ENCODE peak calls at places on chromosomes 11 and 22, in ten cellular contexts. A is upper lobe of right lung, P is stomach, C is osteoblast, I is spleen, U is IMR-90, L is cardiac fibroblast, H is adrenal gland, E is left ventricle myocardium inferior, V is choroid plexus epithelial cell. B is an unnamed sample.

GRCh38 chr22:43292633-43293025 is 50.5 kb downstream of the SCUBE1 start:
- DNase-seq in A (no peak), P (no peak), C (no peak), I (no peak), U (no peak), L (no peak), H (no peak), E (no peak), V (no peak), B (no peak)

GRCh38 chr11:33842236-33842915 is 49.5 kb downstream of the LMO2 start:
- DNase-seq in A (no peak), P (no peak), C (no peak), I (no peak), U (no peak), L (no peak), H (no peak), E (no peak), V (no peak), B (no peak)

GRCh38 chr11:106128740-106129139 is 51.3 kb downstream of the AASDHPPT start:
- DNase-seq in A (no peak), P (no peak), C (no peak), I (no peak), U (no peak), L (no peak), H (no peak), E (no peak), V (no peak), B (no peak)

GRCh38 chr11:2317354-2318050 is 15.7 kb downstream of the TSPAN32 start:
- DNase-seq in A (peak), P (no peak), C (peak), I (peak), U (no peak), L (no peak), H (peak), E (no peak), V (no peak), B (no peak)

GRCh38 chr11:33773399-33774355 is 643 bp downstream of the FBXO3 start:
- DNase-seq in A (no peak), P (no peak), C (peak), I (peak), U (peak), L (peak), H (no peak), E (no peak), V (no peak), B (peak)

GRCh38 chr22:38311331-38311635 is 6.0 kb downstream of the CSNK1E start:
- DNase-seq in A (no peak), P (no peak), C (peak), I (no peak), U (no peak), L (peak), H (no peak), E (no peak), V (no peak), B (no peak)

GRCh38 chr11:70191495-70192140 is 11.5 kb upstream of the FADD start:
- DNase-seq in A (peak), P (peak), C (peak), I (peak), U (peak), L (peak), H (peak), E (peak), V (peak), B (peak)

GRCh38 chr11:120284272-120284671 is 40.8 kb upstream of the TLCD5 start:
- DNase-seq in A (peak), P (no peak), C (no peak), I (no peak), U (no peak), L (no peak), H (no peak), E (no peak), V (no peak), B (no peak)

GRCh38 chr22:36467946-36468345 is 13.5 kb downstream of the TXN2 start:
- DNase-seq in A (no peak), P (no peak), C (peak), I (no peak), U (peak), L (peak), H (no peak), E (peak), V (peak), B (peak)

GRCh38 chr11:67253872-67254624 is 12.2 kb upstream of the GRK2 start:
- DNase-seq in A (no peak), P (no peak), C (peak), I (no peak), U (no peak), L (no peak), H (no peak), E (no peak), V (no peak), B (no peak)

GRCh38 chr11:134676516-134677287 is 264.7 kb upstream of the B3GAT1 start:
- DNase-seq in A (no peak), P (no peak), C (no peak), I (peak), U (no peak), L (no peak), H (no peak), E (no peak), V (no peak), B (peak)

GRCh38 chr11:96658436-96658835 is 268.6 kb downstream of the JRKL start:
- DNase-seq in A (no peak), P (no peak), C (no peak), I (no peak), U (no peak), L (no peak), H (no peak), E (no peak), V (no peak), B (no peak)

GRCh38 chr22:47355776-47356432 is 593.5 kb downstream of the TBC1D22A start:
- DNase-seq in A (no peak), P (peak), C (no peak), I (peak), U (no peak), L (no peak), H (no peak), E (no peak), V (no peak), B (peak)

GRCh38 chr11:58652726-58653280 is 30.3 kb downstream of the CNTF start:
- DNase-seq in A (no peak), P (no peak), C (no peak), I (no peak), U (no peak), L (no peak), H (no peak), E (no peak), V (no peak), B (no peak)

GRCh38 chr11:34242037-34242625 is 115.7 kb downstream of the ABTB2 start:
- DNase-seq in A (no peak), P (no peak), C (no peak), I (no peak), U (peak), L (peak), H (no peak), E (no peak), V (no peak), B (no peak)

GRCh38 chr11:61598886-61599868 is 18.3 kb upstream of the SYT7 start:
- DNase-seq in A (no peak), P (no peak), C (peak), I (no peak), U (peak), L (peak), H (no peak), E (peak), V (peak), B (no peak)

GRCh38 chr11:70942593-70942992 is 309.8 kb downstream of the SHANK2 start:
- DNase-seq in A (no peak), P (no peak), C (no peak), I (no peak), U (no peak), L (peak), H (no peak), E (no peak), V (peak), B (no peak)

GRCh38 chr11:88377661-88378060 is 40.1 kb upstream of the CTSC start:
- DNase-seq in A (no peak), P (no peak), C (no peak), I (no peak), U (no peak), L (no peak), H (no peak), E (no peak), V (no peak), B (no peak)

GRCh38 chr22:19404676-19405075 is 26.9 kb downstream of the HIRA start:
- DNase-seq in A (no peak), P (no peak), C (no peak), I (no peak), U (no peak), L (no peak), H (no peak), E (no peak), V (no peak), B (no peak)

GRCh38 chr11:8382436-8383053 is 118.9 kb upstream of the LMO1 start:
- DNase-seq in A (peak), P (no peak), C (peak), I (no peak), U (peak), L (peak), H (peak), E (no peak), V (peak), B (no peak)

GRCh38 chr22:27718186-27719032 is 83.1 kb downstream of the MN1 start:
- DNase-seq in A (peak), P (peak), C (peak), I (peak), U (peak), L (peak), H (peak), E (peak), V (peak), B (peak)

GRCh38 chr22:46087816-46088277 is 62.5 kb upstream of the PPARA start:
- DNase-seq in A (peak), P (peak), C (peak), I (peak), U (peak), L (peak), H (peak), E (peak), V (peak), B (no peak)

GRCh38 chr22:37747090-37747714 is 50.4 kb downstream of the TRIOBP start:
- DNase-seq in A (no peak), P (no peak), C (no peak), I (no peak), U (peak), L (peak), H (no peak), E (peak), V (peak), B (no peak)

GRCh38 chr22:30704978-30705377 is 10.3 kb downstream of the OSBP2 start:
- DNase-seq in A (no peak), P (no peak), C (peak), I (no peak), U (no peak), L (no peak), H (no peak), E (no peak), V (no peak), B (no peak)

GRCh38 chr22:30702856-30703255 is 8.2 kb downstream of the OSBP2 start:
- DNase-seq in A (no peak), P (no peak), C (no peak), I (no peak), U (no peak), L (no peak), H (no peak), E (no peak), V (no peak), B (no peak)

GRCh38 chr22:30701872-30702271 is 7.2 kb downstream of the OSBP2 start:
- DNase-seq in A (no peak), P (no peak), C (peak), I (peak), U (peak), L (peak), H (no peak), E (no peak), V (peak), B (no peak)

DNA sequence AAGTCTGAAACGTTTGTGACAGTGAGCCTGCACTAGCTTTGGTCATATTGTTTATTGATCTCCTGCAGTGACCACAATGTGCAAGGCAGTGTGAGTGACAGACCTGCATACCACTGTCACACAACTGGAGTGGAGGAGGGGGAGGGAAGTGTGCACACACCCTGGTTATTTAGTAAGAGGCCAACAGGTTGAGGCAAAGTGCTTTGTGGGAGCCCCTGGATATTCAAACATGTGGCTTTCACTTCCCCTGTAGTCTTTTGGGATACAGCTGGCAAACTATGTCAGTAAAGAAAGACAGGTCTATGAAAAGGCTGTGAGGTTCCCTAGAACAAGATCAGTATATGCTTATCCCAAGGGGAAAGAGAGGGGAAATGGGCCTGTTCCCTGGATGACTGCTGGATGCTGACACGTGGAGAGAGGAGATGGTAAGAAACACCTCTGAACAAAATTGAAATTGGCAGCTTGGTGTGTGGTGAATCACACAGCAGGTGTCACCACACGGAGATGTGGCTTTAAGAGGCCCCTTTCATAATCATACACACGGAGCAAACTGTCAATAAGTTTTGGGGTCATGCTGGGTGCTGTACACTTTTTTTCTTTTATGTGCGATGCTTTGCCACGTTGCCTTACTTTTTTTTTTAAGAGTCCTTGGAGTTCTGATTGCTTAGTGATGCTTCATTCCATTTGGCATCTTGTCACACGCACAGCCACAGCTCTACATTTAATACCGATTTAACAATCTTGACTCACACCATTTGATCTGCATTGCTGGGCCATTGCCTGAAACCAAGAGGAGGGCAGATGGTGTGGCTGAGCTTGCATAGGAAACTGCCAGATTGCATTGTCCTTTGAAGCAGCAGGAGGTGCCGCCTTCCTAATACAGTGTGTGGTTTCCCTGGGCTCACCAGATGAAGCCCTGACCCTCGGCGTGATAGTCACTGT is 11.3 kb downstream of the OSBP2 start:
- DNase-seq in A (no peak), P (no peak), C (peak), I (peak), U (peak), L (peak), H (no peak), E (no peak), V (peak), B (no peak)
- TF ChIP-seq CTCF in A (no peak), P (no peak), C (no peak), I (no peak), U (no peak), L (no peak), H (no peak), E (no peak), V (no peak), B (no peak)

DNA sequence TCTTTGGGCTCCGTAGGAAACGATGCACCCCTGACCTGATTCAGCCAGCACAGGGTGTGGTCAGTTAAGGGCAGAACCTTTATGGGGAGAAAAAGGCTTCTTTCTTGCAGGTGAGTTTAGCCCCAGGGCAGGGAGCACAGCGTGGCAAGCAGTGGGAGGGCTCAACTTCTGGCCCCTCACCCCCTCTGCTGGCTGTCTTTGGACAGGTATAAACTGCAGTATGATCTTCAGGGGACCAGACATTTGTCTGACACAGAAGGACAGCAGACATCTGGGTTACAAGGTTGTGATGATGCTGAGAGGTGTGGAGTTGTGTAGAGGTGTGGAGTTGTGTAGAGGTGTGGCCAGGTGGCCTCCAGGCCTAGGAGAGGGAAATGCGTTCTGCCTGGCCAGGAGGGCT is 324.0 kb upstream of the PLET1 start:
- DNase-seq in A (no peak), P (no peak), C (no peak), I (no peak), U (no peak), L (no peak), H (no peak), E (no peak), V (peak), B (no peak)
- TF ChIP-seq CTCF in A (no peak), P (no peak), C (no peak), I (no peak), U (no peak), L (no peak), H (no peak), E (peak), V (peak), B (peak)

GRCh38 chr11:127288926-127289325 is 288.4 kb upstream of the KIRREL3 start:
- DNase-seq in A (no peak), P (no peak), C (no peak), I (no peak), U (no peak), L (no peak), H (no peak), E (no peak), V (no peak), B (no peak)
- TF ChIP-seq CTCF in A (no peak), P (no peak), C (no peak), I (no peak), U (no peak), L (no peak), H (no peak), E (no peak), V (no peak), B (no peak)

GRCh38 chr11:870418-870817 is 27.8 kb downstream of the TSPAN4 start:
- DNase-seq in A (no peak), P (no peak), C (no peak), I (no peak), U (no peak), L (no peak), H (no peak), E (no peak), V (no peak), B (no peak)

GRCh38 chr11:869399-870126 is 26.9 kb downstream of the TSPAN4 start:
- DNase-seq in A (no peak), P (no peak), C (no peak), I (no peak), U (no peak), L (no peak), H (no peak), E (no peak), V (no peak), B (no peak)

GRCh38 chr11:868802-869201 is 26.1 kb downstream of the TSPAN4 start:
- DNase-seq in A (no peak), P (no peak), C (no peak), I (no peak), U (no peak), L (no peak), H (no peak), E (no peak), V (no peak), B (no peak)

GRCh38 chr11:871472-871871 is 28.8 kb downstream of the TSPAN4 start:
- DNase-seq in A (no peak), P (no peak), C (no peak), I (no peak), U (no peak), L (no peak), H (no peak), E (no peak), V (no peak), B (no peak)

GRCh38 chr11:870127-870413 is 27.4 kb downstream of the TSPAN4 start:
- DNase-seq in A (no peak), P (no peak), C (peak), I (no peak), U (no peak), L (no peak), H (no peak), E (no peak), V (no peak), B (no peak)
- TF ChIP-seq CTCF in A (no peak), P (no peak), C (no peak), I (no peak), U (peak), L (peak), H (no peak), E (peak), V (peak), B (no peak)

GRCh38 chr22:20430101-20430640 is 7.5 kb downstream of the SCARF2 start:
- DNase-seq in A (peak), P (no peak), C (peak), I (peak), U (no peak), L (no peak), H (no peak), E (no peak), V (no peak), B (no peak)

GRCh38 chr22:20429254-20430100 is 8.1 kb downstream of the SCARF2 start:
- DNase-seq in A (peak), P (peak), C (peak), I (peak), U (no peak), L (no peak), H (peak), E (peak), V (no peak), B (no peak)

GRCh38 chr22:20432244-20432686 is 5.4 kb downstream of the SCARF2 start:
- DNase-seq in A (peak), P (no peak), C (peak), I (peak), U (no peak), L (no peak), H (no peak), E (no peak), V (no peak), B (no peak)

GRCh38 chr22:20431520-20432237 is 5.9 kb downstream of the SCARF2 start:
- DNase-seq in A (peak), P (no peak), C (peak), I (peak), U (no peak), L (no peak), H (no peak), E (no peak), V (no peak), B (no peak)

DNA sequence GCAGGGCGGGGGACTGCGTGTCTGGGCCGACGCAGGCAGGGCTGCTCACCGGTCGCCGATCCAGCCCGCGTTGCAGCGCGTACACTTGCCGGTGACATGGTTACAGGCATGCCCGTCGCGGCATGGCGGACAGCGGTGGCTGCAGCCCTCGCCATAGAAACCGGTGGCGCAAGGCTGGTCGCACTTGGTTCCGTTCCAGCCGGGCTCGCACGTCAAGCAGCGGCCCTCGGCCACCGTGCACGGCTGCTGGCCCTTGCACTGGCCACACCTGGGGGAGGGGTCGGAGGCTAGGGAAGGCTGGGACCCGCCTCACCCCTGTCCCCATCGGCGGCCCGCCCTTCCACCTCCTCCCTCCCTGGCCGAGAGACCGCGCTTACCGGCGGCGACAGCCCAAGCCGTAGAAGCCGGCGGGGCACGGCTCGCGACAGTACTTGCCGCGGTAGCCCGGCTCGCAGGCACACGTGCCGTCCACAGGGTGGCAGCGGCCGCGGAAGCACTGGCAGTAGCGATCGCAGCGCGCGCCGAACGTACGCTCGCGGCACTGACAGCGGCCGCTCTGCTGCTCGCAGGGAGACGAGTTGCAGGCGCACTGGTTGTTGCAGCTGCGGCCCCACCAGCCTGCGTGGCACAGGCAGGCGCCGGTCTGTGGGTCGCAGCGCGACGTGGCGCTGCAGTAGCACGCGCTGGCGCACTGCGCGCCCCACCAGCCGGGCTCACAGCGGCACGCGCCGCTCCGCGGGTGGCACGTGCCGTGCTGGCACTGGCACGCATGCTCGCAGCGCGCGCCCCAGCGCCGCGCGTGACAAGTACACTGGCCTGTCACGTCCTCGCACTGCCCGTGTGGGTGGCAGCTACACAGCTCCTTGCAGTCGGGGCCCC is 6.7 kb downstream of the SCARF2 start:
- DNase-seq in A (peak), P (peak), C (peak), I (peak), U (no peak), L (no peak), H (peak), E (peak), V (no peak), B (no peak)
- TF ChIP-seq CTCF in A (peak), P (peak), C (no peak), I (no peak), U (no peak), L (no peak), H (no peak), E (peak), V (no peak), B (peak)

B was measured in osteocyte.